ENCODE peak calls at places on chromosomes 4 and X, in six cellular contexts. Q is NCI-H774; T is stimulated activated CD4-positive, alpha-beta T cell treated with anti-CD3 and anti-CD28 coated beads, Interleukin-1b, Interleukin-23, amount 100 ng/mL, for 1 hour; L is omental fat pad; W is activated CD4-positive, alpha-beta T cell treated with anti-CD3 and anti-CD28 coated beads, Interleukin-2, amount 10 ng/mL, durations not matched to agents 7 days and 5 days; O is NCI-H146. I is an unnamed sample.

GRCh38 chr4:8575457-8575856 is 4.7 kb upstream of the GPR78 start:
- DNase-seq in Q (no peak), T (no peak), L (no peak), W (no peak), O (no peak), I (no peak)

GRCh38 chr4:161546902-161547301 is 616.9 kb downstream of the FSTL5 start:
- DNase-seq in Q (no peak), T (no peak), L (no peak), W (no peak), O (no peak), I (no peak)

GRCh38 chr4:73450398-73451004 is 14.5 kb downstream of the AFP start:
- DNase-seq in Q (no peak), T (no peak), L (no peak), W (no peak), O (peak), I (no peak)

GRCh38 chr4:84622959-84623358 is 40.0 kb downstream of the CDS1 start:
- DNase-seq in Q (no peak), T (no peak), L (no peak), W (no peak), O (no peak), I (no peak)

GRCh38 chrX:51837926-51838325 is 55.5 kb upstream of the MAGED1 start:
- DNase-seq in Q (no peak), T (no peak), L (peak), W (no peak), O (peak), I (peak)

GRCh38 chr4:20662851-20663250 is 37.4 kb upstream of the PACRGL start:
- DNase-seq in Q (no peak), T (no peak), L (no peak), W (no peak), O (no peak), I (no peak)

GRCh38 chr4:1416948-1417260 is 10.7 kb upstream of the NKX1-1 start:
- DNase-seq in Q (no peak), T (no peak), L (no peak), W (no peak), O (no peak), I (no peak)

GRCh38 chrX:46704767-46705386 is 54.0 kb downstream of the SLC9A7 start:
- DNase-seq in Q (no peak), T (no peak), L (no peak), W (peak), O (no peak), I (no peak)

GRCh38 chrX:71298119-71298518 is 3.4 kb upstream of the ITGB1BP2 start:
- DNase-seq in Q (no peak), T (no peak), L (no peak), W (no peak), O (no peak), I (no peak)

GRCh38 chr4:185115827-185116232 is 27.2 kb upstream of the SLC25A4 start:
- DNase-seq in Q (no peak), T (no peak), L (no peak), W (no peak), O (peak), I (no peak)

GRCh38 chr4:1381181-1381621 is 25.0 kb downstream of the NKX1-1 start:
- DNase-seq in Q (no peak), T (no peak), L (no peak), W (no peak), O (no peak), I (no peak)

GRCh38 chr4:211033-211511 is 86.8 kb downstream of the ZNF718 start:
- DNase-seq in Q (no peak), T (no peak), L (no peak), W (no peak), O (no peak), I (no peak)

GRCh38 chrX:87736576-87736975 is 219.0 kb downstream of the KLHL4 start:
- DNase-seq in Q (no peak), T (no peak), L (no peak), W (no peak), O (no peak), I (no peak)

GRCh38 chr4:84796388-84796787 is 170.1 kb downstream of the WDFY3 start:
- DNase-seq in Q (no peak), T (no peak), L (no peak), W (no peak), O (no peak), I (no peak)

GRCh38 chr4:42816864-42817263 is 75.6 kb upstream of the GRXCR1 start:
- DNase-seq in Q (no peak), T (no peak), L (no peak), W (no peak), O (no peak), I (no peak)

GRCh38 chr4:62457356-62457755 is 1257.2 kb downstream of the ADGRL3 start:
- DNase-seq in Q (no peak), T (no peak), L (no peak), W (no peak), O (no peak), I (no peak)

GRCh38 chr4:181827246-181827645 is 416.0 kb upstream of the TENM3 start:
- DNase-seq in Q (no peak), T (no peak), L (no peak), W (no peak), O (no peak), I (no peak)

GRCh38 chr4:89254847-89255246 is 52.8 kb downstream of the GPRIN3 start:
- DNase-seq in Q (no peak), T (peak), L (no peak), W (peak), O (peak), I (no peak)

GRCh38 chr4:48698029-48698901 is 81.8 kb downstream of the FRYL start:
- DNase-seq in Q (no peak), T (no peak), L (peak), W (no peak), O (no peak), I (peak)

GRCh38 chr4:121514443-121514842 is 133.6 kb upstream of the QRFPR start:
- DNase-seq in Q (no peak), T (no peak), L (no peak), W (no peak), O (no peak), I (no peak)

GRCh38 chr4:86366920-86367319 is 7.1 kb upstream of the MAPK10 start:
- DNase-seq in Q (no peak), T (no peak), L (no peak), W (no peak), O (no peak), I (no peak)

GRCh38 chrX:264634-265455 is 16.3 kb upstream of the PLCXD1 start:
- DNase-seq in Q (no peak), T (no peak), L (no peak), W (no peak), O (no peak), I (no peak)

GRCh38 chr4:128461300-128462103 is 173.9 kb upstream of the PGRMC2 start:
- DNase-seq in Q (no peak), T (no peak), L (no peak), W (no peak), O (no peak), I (peak)

GRCh38 chr4:40575846-40576245 is 53.8 kb downstream of the RBM47 start:
- DNase-seq in Q (no peak), T (no peak), L (no peak), W (no peak), O (no peak), I (no peak)

GRCh38 chrX:48492293-48492910 is 16.4 kb upstream of the PORCN start:
- DNase-seq in Q (no peak), T (no peak), L (no peak), W (no peak), O (no peak), I (no peak)

GRCh38 chrX:145393702-145394235 is 146.5 kb downstream of the SPANXN1 start:
- DNase-seq in Q (no peak), T (no peak), L (no peak), W (no peak), O (no peak), I (no peak)

GRCh38 chr4:7298601-7299000 is 106.3 kb downstream of the SORCS2 start:
- DNase-seq in Q (no peak), T (no peak), L (no peak), W (no peak), O (no peak), I (no peak)

I was measured in tibial nerve.